ENCODE peak calls at places on chromosomes 11 and 22, in eight cellular contexts. S is colonic mucosa, B is spleen, T is heart left ventricle, R is tibial nerve, C is iPS DF 6.9, W is bronchial epithelial cell, E is IMR-90. J is an unnamed sample.

GRCh38 chr11:88739524-88739923 is 326.3 kb downstream of the GRM5 start:
- DNase-seq in S (no peak), B (no peak), T (no peak), R (no peak), C (no peak), W (no peak), E (no peak), J (no peak)

GRCh38 chr22:19597399-19597735 is 73.2 kb upstream of the CLDN5 start:
- DNase-seq in S (no peak), B (peak; percentile 45), T (no peak), R (no peak), C (no peak), W (no peak), E (no peak), J (no peak)

GRCh38 chr11:66818231-66818955 is 24.8 kb upstream of the RCE1 start:
- DNase-seq in S (no peak), B (no peak), T (no peak), R (no peak), C (no peak), W (no peak), E (peak; percentile 12), J (no peak)

GRCh38 chr11:124938206-124938765 is 2.4 kb upstream of the HEPACAM start:
- DNase-seq in S (no peak), B (no peak), T (no peak), R (no peak), C (no peak), W (no peak), E (peak; percentile 40), J (no peak)

GRCh38 chr22:23565288-23565941 is 14.7 kb downstream of the IGLL1 start:
- DNase-seq in S (peak; percentile 28), B (peak; percentile 78), T (no peak), R (no peak), C (no peak), W (no peak), E (no peak), J (no peak)

GRCh38 chr11:62150887-62151736 is 27.3 kb downstream of the INCENP start:
- DNase-seq in S (no peak), B (peak; percentile 23), T (no peak), R (no peak), C (no peak), W (no peak), E (no peak), J (no peak)

GRCh38 chr11:45724145-45724544 is 58.7 kb upstream of the CHST1 start:
- DNase-seq in S (no peak), B (no peak), T (no peak), R (no peak), C (no peak), W (no peak), E (no peak), J (no peak)

GRCh38 chr22:19959587-19960490 is 18.2 kb upstream of the TXNRD2 start:
- DNase-seq in S (no peak), B (peak; percentile 65), T (peak; percentile 55), R (no peak), C (no peak), W (no peak), E (no peak), J (no peak)

GRCh38 chr11:35330924-35331323 is 88.4 kb downstream of the SLC1A2 start:
- DNase-seq in S (no peak), B (no peak), T (no peak), R (no peak), C (no peak), W (no peak), E (no peak), J (no peak)

GRCh38 chr22:44190381-44190976 is 9.8 kb downstream of the PARVG start:
- DNase-seq in S (no peak), B (no peak), T (no peak), R (no peak), C (no peak), W (no peak), E (no peak), J (no peak)
- H3K36me3 ChIP-seq in S (no peaks in the 10 kb centered on the region), B (peaks cover 53% of the 10 kb centered on the region), T (no peaks in the 10 kb centered on the region), R (no peaks in the 10 kb centered on the region), C (no peaks in the 10 kb centered on the region), W (no peaks in the 10 kb centered on the region), E (no peaks in the 10 kb centered on the region), J (no peaks in the 10 kb centered on the region)

DNA sequence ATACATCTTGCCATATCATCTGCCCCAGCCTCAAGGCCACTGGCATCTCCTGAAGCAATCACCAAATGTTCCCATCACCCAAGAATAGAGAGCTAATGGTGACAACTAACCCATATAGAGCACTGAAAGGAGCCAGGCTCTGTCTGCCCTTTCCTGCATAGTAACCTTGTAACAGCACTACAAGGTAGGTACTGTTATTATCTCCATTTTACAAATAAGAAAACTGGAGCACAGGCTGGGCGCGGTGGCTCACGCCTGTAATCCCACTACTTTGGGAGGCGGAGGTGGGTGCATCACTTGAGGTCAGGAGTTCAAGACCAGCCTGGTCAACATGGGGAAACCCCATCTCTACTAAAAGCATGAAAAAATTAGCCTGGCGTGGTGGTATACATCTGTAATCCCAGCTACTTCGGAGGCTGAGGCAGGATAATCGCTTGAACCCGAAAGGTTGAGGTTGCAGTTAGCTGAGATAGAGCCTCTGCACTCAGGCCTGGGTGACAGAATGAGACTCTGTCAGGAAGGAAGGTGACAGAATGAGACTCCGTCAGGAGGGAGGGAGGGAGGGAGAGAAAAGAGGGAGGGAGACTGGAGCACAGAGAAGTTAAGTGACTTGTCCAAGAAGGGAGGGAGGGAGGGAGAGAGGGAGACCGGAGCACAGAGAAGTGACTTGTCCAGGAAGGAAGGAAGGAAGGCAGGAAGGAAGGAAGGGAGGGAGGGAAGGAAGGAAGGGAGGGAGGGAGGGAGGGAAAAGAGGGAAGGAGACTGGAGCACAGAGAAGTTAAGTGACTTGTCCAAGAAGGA is 2.2 kb downstream of the SLC35F2 start:
- DNase-seq in S (peak; percentile 29), B (no peak), T (no peak), R (no peak), C (no peak), W (no peak), E (no peak), J (no peak)
- H3K4me3 ChIP-seq in S (no peak overlapping the region), B (no peak overlapping the region), T (no peak overlapping the region), R (no peak overlapping the region), C (no peak overlapping the region), W (no peak overlapping the region), E (no peak overlapping the region), J (no peak overlapping the region)

GRCh38 chr11:27623945-27624523 is 76.2 kb downstream of the BDNF start:
- DNase-seq in S (no peak), B (no peak), T (no peak), R (no peak), C (no peak), W (no peak), E (no peak), J (no peak)
- H3K36me3 ChIP-seq in S (no peaks in the 10 kb centered on the region), B (no peaks in the 10 kb centered on the region), T (no peaks in the 10 kb centered on the region), R (no peaks in the 10 kb centered on the region), C (peaks cover 20% of the 10 kb centered on the region), W (no peaks in the 10 kb centered on the region), E (no peaks in the 10 kb centered on the region), J (no peaks in the 10 kb centered on the region)

GRCh38 chr11:3853935-3854659 is 1.4 kb upstream of the STIM1 start:
- DNase-seq in S (peak; percentile 60), B (peak; percentile 90), T (no peak), R (no peak), C (no peak), W (peak; percentile 51), E (no peak), J (no peak)
- H3K4me3 ChIP-seq in S (no peak overlapping the region), B (peak overlapping the region; percentile 92), T (no peak overlapping the region), R (peak overlapping the region; percentile 98), C (no peak overlapping the region), W (no peak overlapping the region), E (no peak overlapping the region), J (peak overlapping the region; percentile 99)

GRCh38 chr22:21970800-21971617 is 11.6 kb downstream of the TOP3B start:
- DNase-seq in S (no peak), B (no peak), T (peak; percentile 35), R (no peak), C (no peak), W (no peak), E (no peak), J (no peak)

GRCh38 chr22:21972806-21973205 is 9.8 kb downstream of the TOP3B start:
- DNase-seq in S (no peak), B (no peak), T (peak; percentile 1), R (no peak), C (no peak), W (no peak), E (no peak), J (no peak)

GRCh38 chr22:21972293-21972779 is 10.3 kb downstream of the TOP3B start:
- DNase-seq in S (peak; percentile 45), B (no peak), T (no peak), R (no peak), C (no peak), W (peak; percentile 15), E (peak; percentile 23), J (no peak)

GRCh38 chr22:21970037-21970799 is 12.4 kb downstream of the TOP3B start:
- DNase-seq in S (no peak), B (no peak), T (peak; percentile 39), R (no peak), C (no peak), W (peak; percentile 51), E (no peak), J (no peak)

GRCh38 chr22:21971858-21972275 is 10.7 kb downstream of the TOP3B start:
- DNase-seq in S (no peak), B (no peak), T (peak; percentile 50), R (no peak), C (no peak), W (no peak), E (no peak), J (no peak)
- H3K36me3 ChIP-seq in S (peaks cover 15% of the 10 kb centered on the region), B (peaks cover 91% of the 10 kb centered on the region), T (peaks cover 85% of the 10 kb centered on the region), R (no peaks in the 10 kb centered on the region), C (peaks cover 50% of the 10 kb centered on the region), W (peaks cover 40% of the 10 kb centered on the region), E (peaks cover 74% of the 10 kb centered on the region), J (peaks cover 63% of the 10 kb centered on the region)

J was measured in esophagus muscularis mucosa.